ENCODE peak calls at places on chromosome 1, in four cellular contexts. B is NCI-H1417, E is body of pancreas, H is endothelial cell. U is an unnamed sample.

GRCh38 chr1:229781453-229781852 is 155.4 kb downstream of the URB2 start:
- DNase-seq in B (peak), E (peak), H (no peak), U (peak)

GRCh38 chr1:54273837-54274192 is 73.8 kb downstream of the MRPL37 start:
- DNase-seq in B (peak), E (peak), H (no peak), U (no peak)

GRCh38 chr1:101520302-101520701 is 283.5 kb downstream of the S1PR1 start:
- DNase-seq in B (peak), E (peak), H (peak), U (peak)

GRCh38 chr1:24861821-24862727 is 68.0 kb downstream of the RUNX3 start:
- DNase-seq in B (no peak), E (no peak), H (no peak), U (peak)

GRCh38 chr1:227343727-227344551 is 25.6 kb upstream of the CDC42BPA start:
- DNase-seq in B (no peak), E (no peak), H (no peak), U (peak)

GRCh38 chr1:115189814-115190541 is 100.7 kb upstream of the TSPAN2 start:
- DNase-seq in B (no peak), E (no peak), H (no peak), U (peak)

GRCh38 chr1:29113407-29114117 is 10.1 kb downstream of the TMEM200B start:
- DNase-seq in B (no peak), E (no peak), H (no peak), U (no peak)

GRCh38 chr1:156319664-156320063 is 18.4 kb downstream of the CCT3 start:
- DNase-seq in B (no peak), E (no peak), H (no peak), U (peak)

GRCh38 chr1:223403184-223403815 is 10.1 kb downstream of the CCDC185 start:
- DNase-seq in B (peak), E (no peak), H (no peak), U (peak)

GRCh38 chr1:38958967-38959366 is 17.3 kb upstream of the RHBDL2 start:
- DNase-seq in B (no peak), E (no peak), H (no peak), U (peak)

GRCh38 chr1:148290881-148291280 is 138.8 kb upstream of the NBPF11 start:
- DNase-seq in B (no peak), E (no peak), H (no peak), U (no peak)

GRCh38 chr1:158371188-158371953 is 17.7 kb downstream of the CD1E start:
- DNase-seq in B (no peak), E (no peak), H (no peak), U (peak)

GRCh38 chr1:94012686-94013330 is 103.6 kb upstream of the GCLM start:
- DNase-seq in B (no peak), E (no peak), H (peak), U (no peak)

GRCh38 chr1:114386129-114387037 is 124.6 kb downstream of the TRIM33 start:
- DNase-seq in B (no peak), E (no peak), H (no peak), U (peak)

GRCh38 chr1:156097499-156098178 is 15.4 kb upstream of the MEX3A start:
- DNase-seq in B (no peak), E (no peak), H (no peak), U (no peak)

GRCh38 chr1:46580140-46580903 is 23.7 kb downstream of the MKNK1 start:
- DNase-seq in B (no peak), E (no peak), H (no peak), U (peak)